ENCODE peak calls at places on chromosomes 13 and 19, in four cellular contexts. T is transverse colon, X is SK-N-SH, P is upper lobe of left lung. S is an unnamed sample.

GRCh38 chr19:2603320-2603719 is 99.2 kb downstream of the GNG7 start:
- DNase-seq in T (no peak), P (peak), X (no peak), S (no peak)

GRCh38 chr13:41352935-41353801 is 42.1 kb downstream of the NAA16 start:
- DNase-seq in X (peak), T (no peak), P (no peak), S (no peak)

GRCh38 chr13:80923907-80924306 is 583.0 kb upstream of the SPRY2 start:
- DNase-seq in X (peak), P (no peak), T (no peak), S (no peak)

GRCh38 chr13:30192320-30193093 is 114.8 kb downstream of the KATNAL1 start:
- DNase-seq in X (peak), T (no peak), P (no peak), S (peak)

GRCh38 chr19:39355253-39355652 is 13.0 kb downstream of the SAMD4B start:
- DNase-seq in P (no peak), X (no peak), T (no peak), S (no peak)

GRCh38 chr13:85828094-85828684 is 29.0 kb upstream of the SLITRK6 start:
- DNase-seq in X (peak), T (no peak), P (no peak), S (no peak)

GRCh38 chr13:113411216-113412023 is 41.9 kb downstream of the ADPRHL1 start:
- DNase-seq in T (peak), X (no peak), P (peak), S (no peak)

GRCh38 chr13:72112216-72112615 is 245.2 kb upstream of the DACH1 start:
- DNase-seq in P (no peak), X (no peak), T (no peak), S (no peak)

DNA sequence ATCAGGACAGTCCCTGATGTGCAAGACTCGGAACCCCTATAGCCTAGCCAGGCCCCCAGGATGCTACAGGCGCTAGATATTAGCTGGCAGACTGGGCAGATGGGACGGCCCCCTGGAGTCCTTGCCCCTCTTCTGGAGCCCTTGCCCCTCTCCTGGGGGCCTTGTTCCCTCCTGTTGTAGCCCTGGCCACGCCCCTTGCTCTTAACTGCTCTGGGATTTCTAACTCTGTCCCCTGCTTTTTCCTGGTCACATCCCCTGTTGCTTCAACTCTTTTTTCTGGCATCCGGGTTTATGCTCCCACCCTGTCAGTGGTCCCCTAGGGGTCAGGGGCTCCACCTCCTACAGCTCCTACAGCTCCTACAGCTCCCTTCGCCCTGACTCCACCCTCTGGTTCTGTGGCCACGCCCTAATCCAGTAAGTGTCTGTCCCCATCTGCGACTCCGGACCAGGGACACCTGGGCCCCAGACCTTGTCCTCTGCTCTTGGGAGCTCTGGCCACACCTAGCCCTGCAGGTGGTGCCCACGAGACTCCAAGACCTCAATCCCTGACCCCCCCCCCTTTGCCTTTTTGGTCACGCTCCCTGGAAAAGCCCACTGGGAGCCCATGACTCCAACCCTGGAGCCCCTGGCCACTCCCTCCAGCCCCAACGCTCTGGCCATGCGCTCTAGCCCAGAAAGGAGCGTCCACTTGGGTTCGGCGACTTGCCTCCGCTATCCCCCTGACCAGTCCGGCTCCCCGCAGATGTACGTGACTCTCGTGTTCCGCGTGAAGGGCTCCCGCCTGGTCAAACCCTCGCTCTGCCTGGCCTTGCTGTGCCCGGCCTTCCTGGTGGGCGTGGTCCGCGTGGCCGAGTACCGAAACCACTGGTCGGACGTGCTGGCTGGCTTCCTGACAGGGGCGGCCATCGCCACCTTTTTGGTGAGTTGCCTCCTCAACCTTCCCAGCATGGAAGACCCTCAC is 6.8 kb downstream of the PLPPR2 start:
- DNase-seq in T (no peak), P (peak), X (peak), S (no peak)
- TF ChIP-seq POLR2AphosphoS5 in T (no peak), P (no peak), X (no peak), S (no peak)

DNA sequence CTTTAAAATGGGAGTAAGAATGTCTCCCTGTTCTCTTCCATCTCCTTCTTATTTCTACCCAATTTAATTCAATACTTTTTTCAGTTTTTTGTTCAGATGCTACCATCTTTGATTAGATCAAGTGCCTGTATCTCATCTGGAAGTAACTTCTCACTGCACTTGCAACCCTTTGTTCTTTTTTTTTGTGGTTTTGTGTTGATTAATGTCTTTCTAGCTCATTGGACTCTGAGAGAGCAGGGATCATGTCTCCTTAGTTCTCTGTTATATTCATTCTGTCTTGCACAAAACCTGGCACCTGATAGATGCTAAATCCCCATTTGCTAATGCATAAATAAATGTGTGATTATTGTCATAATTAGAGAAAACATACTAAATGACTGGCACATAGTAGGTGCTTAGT is 834 bp upstream of the ITGBL1 start:
- DNase-seq in X (no peak), P (no peak), T (no peak), S (no peak)
- H3K4me3 ChIP-seq in X (peak), P (no peak), T (no peak), S (no peak)

GRCh38 chr13:100454876-100455275 is 133.7 kb downstream of the GGACT start:
- DNase-seq in X (no peak), P (no peak), T (no peak), S (no peak)
- TF ChIP-seq CTCF in X (no peak), P (no peak), T (no peak), S (no peak)

GRCh38 chr13:55000043-55000442 is 1971.4 kb downstream of the OLFM4 start:
- DNase-seq in X (no peak), P (no peak), T (no peak), S (no peak)
- TF ChIP-seq POLR2AphosphoS5 in X (no peak), P (no peak), T (no peak), S (no peak)

DNA sequence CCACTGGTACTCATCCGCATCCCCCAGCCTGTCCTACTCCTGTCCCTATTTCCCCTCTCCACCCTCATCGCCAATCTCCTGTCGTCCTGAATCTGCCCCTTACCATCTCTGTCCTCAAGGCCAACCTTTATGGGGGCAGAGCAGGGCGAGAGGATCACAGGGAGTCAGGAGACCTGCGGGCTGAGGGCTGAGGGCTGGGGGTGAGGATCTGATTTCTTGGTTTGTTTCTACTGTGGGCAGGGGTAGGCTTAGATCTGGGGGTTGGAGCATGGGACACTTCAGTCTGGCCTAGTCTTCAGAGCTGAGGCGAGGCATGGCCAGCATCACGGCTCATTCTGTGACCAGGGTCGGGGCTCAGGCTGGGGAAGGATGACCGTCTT is 16.5 kb upstream of the ERCC1 start:
- DNase-seq in X (no peak), P (no peak), T (no peak), S (no peak)
- H3K4me3 ChIP-seq in X (peak), P (peak), T (peak), S (peak)

GRCh38 chr19:19858751-19859150 is 6.9 kb upstream of the ZNF253 start:
- DNase-seq in X (no peak), P (no peak), T (no peak), S (no peak)
- TF ChIP-seq CTCF in X (no peak), P (no peak), T (no peak), S (no peak)

GRCh38 chr19:47704024-47704423 is 9.2 kb upstream of the EHD2 start:
- DNase-seq in T (peak), P (no peak), X (no peak), S (no peak)
- TF ChIP-seq POLR2AphosphoS5 in T (peak), P (no peak), X (no peak), S (no peak)

DNA sequence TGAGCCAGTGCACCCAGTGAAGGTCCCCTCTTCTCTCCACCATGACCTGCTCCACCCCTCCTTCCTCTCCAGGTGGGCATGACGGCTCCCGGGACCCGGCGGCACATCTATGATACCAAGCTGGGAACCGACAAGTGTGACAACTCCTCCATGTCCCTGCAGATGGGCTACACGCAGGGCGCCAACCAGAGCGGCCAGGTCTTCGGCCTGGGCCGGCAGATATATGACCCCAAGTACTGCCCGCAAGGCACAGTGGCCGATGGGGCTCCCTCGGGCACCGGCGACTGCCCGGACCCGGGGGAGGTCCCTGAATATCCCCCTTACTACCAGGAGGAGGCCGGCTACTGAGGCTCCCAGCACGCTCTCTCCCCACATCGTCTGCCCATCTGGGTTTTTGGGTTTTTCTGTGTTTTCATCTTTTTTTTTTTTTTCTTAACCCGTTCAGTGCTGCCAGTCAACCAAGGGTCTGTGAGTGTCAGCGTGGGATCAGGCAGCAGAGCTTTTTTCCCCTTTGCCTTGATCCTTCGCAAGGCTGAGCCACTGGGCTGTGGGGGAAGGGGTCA is 2.3 kb upstream of the ABCA7 start:
- DNase-seq in T (peak), X (no peak), P (peak), S (no peak)
- H3K4me3 ChIP-seq in T (no peak), X (no peak), P (no peak), S (no peak)

S was measured in vagina.